ENCODE peak calls at places on chromosome 2, in eight cellular contexts. G, X, E, J, B, S, R and M are unnamed samples. For H3K4me1, the result is how much of the 10 kb centered on the place peaks cover.

GRCh38 chr2:29275186-29275585 is 160.0 kb downstream of the CLIP4 start:
- DNase-seq in G (no peak), X (no peak), E (no peak), S (no peak), R (no peak), J (no peak), B (no peak), M (no peak)

GRCh38 chr2:121043827-121044222 is 241.2 kb downstream of the TFCP2L1 start:
- DNase-seq in R (no peak), G (no peak), E (no peak), S (no peak), X (no peak), B (no peak), J (no peak), M (no peak)

GRCh38 chr2:205427112-205427511 is 255.2 kb upstream of the NRP2 start:
- DNase-seq in S (no peak), E (no peak), G (no peak), B (no peak), X (no peak), J (no peak), R (no peak), M (no peak)

GRCh38 chr2:120914839-120915521 is 179.3 kb downstream of the GLI2 start:
- DNase-seq in E (peak), B (peak), S (peak), G (peak), R (peak), J (no peak), X (peak), M (peak)

GRCh38 chr2:174673876-174674275 is 76.3 kb upstream of the WIPF1 start:
- DNase-seq in X (no peak), E (no peak), R (no peak), J (no peak), S (no peak), G (no peak), B (no peak), M (no peak)

GRCh38 chr2:169012812-169013627 is 18.1 kb downstream of the ABCB11 start:
- DNase-seq in R (no peak), G (no peak), B (no peak), X (no peak), E (no peak), J (no peak), S (no peak), M (no peak)

GRCh38 chr2:109214651-109215371 is 85.8 kb downstream of the SH3RF3 start:
- DNase-seq in E (peak), G (no peak), J (no peak), X (no peak), B (peak), R (no peak), S (no peak), M (no peak)

GRCh38 chr2:138239902-138240595 is 261.5 kb upstream of the SPOPL start:
- DNase-seq in S (no peak), J (no peak), B (no peak), G (no peak), X (no peak), E (no peak), R (no peak), M (no peak)

GRCh38 chr2:74673821-74674528 is 19.9 kb downstream of the SEMA4F start:
- DNase-seq in E (no peak), G (no peak), B (no peak), R (no peak), X (no peak), S (no peak), J (no peak), M (no peak)

GRCh38 chr2:186991766-186992417 is 142.9 kb upstream of the ZSWIM2 start:
- DNase-seq in R (no peak), B (no peak), X (no peak), S (no peak), J (no peak), E (no peak), G (no peak), M (no peak)

GRCh38 chr2:25710750-25711149 is 37.4 kb upstream of the DTNB start:
- DNase-seq in B (no peak), X (no peak), R (no peak), J (no peak), S (no peak), G (no peak), E (no peak), M (no peak)

GRCh38 chr2:40289771-40290404 is 162.0 kb downstream of the SLC8A1 start:
- DNase-seq in S (no peak), G (no peak), X (no peak), R (no peak), E (no peak), J (no peak), B (no peak), M (no peak)

GRCh38 chr2:173593109-173593508 is 238.4 kb downstream of the CDCA7 start:
- DNase-seq in R (no peak), X (no peak), J (no peak), E (no peak), S (no peak), B (no peak), G (no peak), M (no peak)

GRCh38 chr2:161004379-161004778 is 155.8 kb upstream of the TANK start:
- DNase-seq in G (no peak), J (peak), S (no peak), E (no peak), X (no peak), R (peak), B (no peak), M (no peak)

GRCh38 chr2:147630585-147630984 is 214.2 kb upstream of the ACVR2A start:
- DNase-seq in S (no peak), E (no peak), R (no peak), B (no peak), G (no peak), J (no peak), X (no peak), M (no peak)

GRCh38 chr2:157936464-157936863 is 60.3 kb upstream of the ACVR1 start:
- DNase-seq in E (no peak), X (no peak), S (no peak), G (no peak), J (no peak), B (no peak), R (no peak), M (no peak)

GRCh38 chr2:189552334-189552990 is 28.1 kb downstream of the SLC40A1 start:
- DNase-seq in B (peak), X (no peak), S (no peak), G (no peak), R (no peak), J (no peak), E (no peak), M (no peak)

GRCh38 chr2:71896385-71897144 is 251.1 kb downstream of the CYP26B1 start:
- DNase-seq in G (no peak), E (no peak), S (no peak), R (no peak), X (no peak), J (no peak), B (no peak), M (no peak)

GRCh38 chr2:112996635-112997034 is 8.6 kb upstream of the IL36A start:
- DNase-seq in J (no peak), S (no peak), X (no peak), R (no peak), G (no peak), B (no peak), E (no peak), M (no peak)

GRCh38 chr2:14749869-14750268 is 117.4 kb downstream of the LRATD1 start:
- DNase-seq in J (no peak), G (no peak), B (no peak), X (no peak), S (no peak), E (no peak), R (no peak), M (no peak)

GRCh38 chr2:202186641-202187202 is 51.7 kb downstream of the SUMO1 start:
- DNase-seq in S (no peak), R (no peak), B (no peak), J (no peak), E (no peak), X (no peak), G (no peak), M (no peak)

GRCh38 chr2:156538083-156538504 is 101.9 kb downstream of the GPD2 start:
- DNase-seq in J (no peak), B (no peak), G (no peak), X (no peak), R (no peak), E (no peak), S (no peak), M (no peak)

GRCh38 chr2:210318891-210319290 is 3.9 kb upstream of the MYL1 start:
- DNase-seq in X (no peak), S (no peak), G (no peak), J (no peak), B (no peak), E (no peak), R (no peak), M (no peak)

GRCh38 chr2:230953843-230954242 is 28.8 kb upstream of the GPR55 start:
- DNase-seq in R (no peak), G (no peak), J (no peak), S (no peak), B (no peak), X (no peak), E (no peak), M (no peak)

GRCh38 chr2:12036640-12036983 is 290.2 kb downstream of the LPIN1 start:
- DNase-seq in R (no peak), B (no peak), E (no peak), X (no peak), J (no peak), S (no peak), G (no peak), M (no peak)

GRCh38 chr2:59383473-59383872 is 1142.3 kb upstream of the FANCL start:
- DNase-seq in X (no peak), B (no peak), J (no peak), G (no peak), S (no peak), R (no peak), E (no peak), M (no peak)

GRCh38 chr2:51027442-51027841 is 4.5 kb downstream of the NRXN1 start:
- DNase-seq in B (no peak), X (peak), J (no peak), R (no peak), E (no peak), G (no peak), S (no peak), M (peak)

GRCh38 chr2:176527141-176527901 is 258.1 kb downstream of the MTX2 start:
- DNase-seq in X (no peak), G (no peak), E (no peak), S (no peak), R (no peak), B (no peak), J (no peak), M (no peak)

GRCh38 chr2:121197369-121198091 is 87.5 kb downstream of the TFCP2L1 start:
- DNase-seq in G (no peak), S (no peak), J (no peak), R (no peak), X (peak), B (peak), E (peak), M (peak)

GRCh38 chr2:144943986-144944385 is 424.1 kb upstream of the ZEB2 start:
- DNase-seq in E (no peak), X (no peak), B (no peak), R (no peak), G (no peak), S (no peak), J (no peak), M (no peak)
- H3K4me3 ChIP-seq in E (no peak), X (no peak), B (no peak), R (peak), G (no peak), S (no peak), J (no peak), M (no peak)

DNA sequence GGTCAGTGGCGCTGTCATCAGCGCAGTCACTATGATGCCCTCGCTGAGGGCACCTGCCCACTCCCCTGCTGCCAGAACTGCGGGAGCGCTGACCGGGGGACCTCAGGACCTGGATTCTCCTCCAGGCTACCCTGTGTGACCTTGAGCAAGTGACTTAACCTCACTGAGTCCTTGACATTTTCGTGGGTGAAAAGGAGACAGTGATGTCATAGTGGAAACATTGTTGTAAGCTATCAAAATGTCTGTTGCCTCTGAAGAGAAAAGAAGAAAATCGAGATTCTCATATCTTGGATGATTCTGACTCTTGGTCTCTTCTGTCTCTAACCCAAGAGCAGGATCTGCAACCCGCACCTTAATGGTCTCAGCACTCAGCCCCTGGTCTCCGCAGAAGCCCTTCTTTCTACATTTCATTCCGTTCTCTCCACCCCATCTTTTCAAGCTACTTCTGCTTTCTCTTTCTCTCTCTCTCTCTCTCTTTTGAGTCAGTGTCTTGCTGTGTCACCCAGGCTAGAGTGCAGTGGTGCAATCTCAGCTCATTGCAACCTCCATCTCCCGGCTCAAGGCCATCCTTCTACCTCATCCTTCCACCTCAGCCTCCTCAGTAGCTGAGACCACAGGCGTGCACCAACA is 987 bp upstream of the TUBA4A start:
- DNase-seq in G (no peak), E (no peak), S (no peak), B (peak), R (no peak), J (no peak), X (no peak), M (no peak)
- TF ChIP-seq CTCF in G (no peak), E (no peak), S (no peak), B (no peak), R (no peak), J (no peak), X (no peak), M (no peak)

DNA sequence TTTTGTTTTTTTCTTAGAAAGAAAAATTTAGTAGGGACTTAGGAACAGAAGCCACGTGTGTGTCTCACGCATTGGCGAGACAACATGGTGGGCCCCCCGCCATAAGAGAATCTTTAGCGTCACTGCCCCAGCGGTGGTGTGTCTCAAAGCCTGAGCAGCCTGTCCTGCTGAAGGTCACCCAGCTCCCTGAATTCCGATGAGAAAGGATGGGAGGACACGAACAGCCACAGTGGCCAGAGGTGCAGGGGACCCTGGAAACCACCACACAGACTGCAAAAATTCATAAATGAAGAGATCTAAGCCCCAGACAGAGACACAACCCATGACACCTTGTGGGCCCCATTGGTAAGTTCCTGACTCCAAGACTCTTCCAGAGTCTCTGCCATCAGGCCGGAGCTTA is 266.1 kb upstream of the RAB6C start:
- DNase-seq in S (no peak), B (no peak), X (no peak), J (no peak), R (no peak), G (no peak), E (no peak), M (no peak)
- H3K4me1 ChIP-seq in S (under half), B (under half), X (under half), J (under half), R (under half), G (under half), E (under half), M (under half)

DNA sequence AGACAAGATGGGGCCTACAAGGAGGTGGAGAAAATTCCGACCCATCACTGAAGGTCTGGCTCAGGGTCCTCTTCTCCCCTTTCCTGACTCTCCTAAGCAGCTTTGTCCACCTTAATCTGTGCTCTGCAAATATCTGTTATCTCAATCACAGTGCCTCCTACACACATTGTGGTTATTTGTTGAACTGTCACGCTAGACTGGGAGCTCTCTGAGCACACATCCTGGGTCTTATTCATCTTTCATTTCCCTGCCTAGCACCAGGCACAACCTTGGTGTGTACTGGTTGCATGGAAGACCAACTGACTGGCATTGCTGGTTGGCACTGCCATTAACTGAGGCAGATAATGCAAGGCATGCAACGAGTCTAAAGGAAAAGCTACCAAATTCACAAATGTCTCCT is 122.9 kb upstream of the ST6GAL2 start:
- DNase-seq in E (no peak), R (no peak), X (no peak), B (no peak), G (no peak), S (no peak), J (no peak), M (no peak)
- H3K4me3 ChIP-seq in E (no peak), R (no peak), X (no peak), B (no peak), G (no peak), S (no peak), J (no peak), M (no peak)

GRCh38 chr2:101415220-101415619 is 27.9 kb upstream of the CREG2 start:
- DNase-seq in R (no peak), G (no peak), X (no peak), J (no peak), B (no peak), S (no peak), E (no peak), M (no peak)
- TF ChIP-seq CTCF in R (no peak), G (no peak), X (no peak), J (no peak), B (no peak), S (no peak), E (no peak), M (no peak)

GRCh38 chr2:233487748-233488345 is 78.7 kb downstream of the USP40 start:
- DNase-seq in R (peak), G (no peak), J (no peak), E (no peak), X (no peak), B (no peak), S (no peak), M (no peak)

GRCh38 chr2:233489666-233490065 is 76.9 kb downstream of the USP40 start:
- DNase-seq in B (peak), J (no peak), G (no peak), E (no peak), R (no peak), X (no peak), S (no peak), M (no peak)

GRCh38 chr2:233486778-233487552 is 79.6 kb downstream of the USP40 start:
- DNase-seq in E (peak), X (no peak), S (no peak), G (no peak), J (no peak), R (peak), B (no peak), M (peak)

GRCh38 chr2:233490831-233491230 is 75.8 kb downstream of the USP40 start:
- DNase-seq in S (no peak), G (no peak), X (no peak), J (no peak), R (no peak), E (no peak), B (no peak), M (no peak)

GRCh38 chr2:233489143-233489542 is 77.4 kb downstream of the USP40 start:
- DNase-seq in B (no peak), J (no peak), R (no peak), G (no peak), E (no peak), X (no peak), S (no peak), M (no peak)
- H3K4me1 ChIP-seq in B (under half), J (under half), R (under half), G (under half), E (under half), X (under half), S (under half), M (under half)

DNA sequence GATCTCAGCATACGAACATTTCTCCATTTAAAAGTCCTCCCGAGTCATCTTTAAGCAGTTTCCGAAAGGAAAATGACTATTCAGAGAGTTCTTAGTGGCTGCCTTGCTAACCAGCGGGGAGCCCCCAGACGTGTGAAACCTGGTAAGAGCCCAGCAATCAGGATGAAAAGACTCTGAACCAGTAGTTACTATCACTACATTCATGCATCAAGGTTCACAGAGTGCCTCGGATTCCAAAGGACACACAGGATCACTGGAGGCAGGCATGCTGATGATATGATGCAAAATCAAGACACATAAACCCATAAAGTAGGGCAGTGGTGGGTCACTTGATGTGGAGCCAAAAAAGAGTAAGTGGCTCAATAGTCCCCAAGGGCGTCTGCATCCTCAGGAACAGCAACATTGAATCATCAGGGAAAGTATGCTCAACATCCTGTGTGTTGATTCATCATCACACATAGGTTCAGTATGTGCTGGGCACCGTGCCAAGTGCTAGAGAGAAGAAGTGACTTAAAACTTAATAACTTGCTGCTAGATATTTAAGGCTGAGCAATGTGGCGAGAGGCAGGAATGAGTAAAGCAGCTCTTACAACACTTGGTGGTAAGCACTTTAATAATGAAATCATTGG is 4.4 kb downstream of the CCL20 start:
- DNase-seq in B (peak), E (peak), S (peak), G (peak), J (peak), X (peak), R (peak), M (peak)
- H3K4me3 ChIP-seq in B (no peak), E (no peak), S (no peak), G (no peak), J (peak), X (no peak), R (peak), M (no peak)

DNA sequence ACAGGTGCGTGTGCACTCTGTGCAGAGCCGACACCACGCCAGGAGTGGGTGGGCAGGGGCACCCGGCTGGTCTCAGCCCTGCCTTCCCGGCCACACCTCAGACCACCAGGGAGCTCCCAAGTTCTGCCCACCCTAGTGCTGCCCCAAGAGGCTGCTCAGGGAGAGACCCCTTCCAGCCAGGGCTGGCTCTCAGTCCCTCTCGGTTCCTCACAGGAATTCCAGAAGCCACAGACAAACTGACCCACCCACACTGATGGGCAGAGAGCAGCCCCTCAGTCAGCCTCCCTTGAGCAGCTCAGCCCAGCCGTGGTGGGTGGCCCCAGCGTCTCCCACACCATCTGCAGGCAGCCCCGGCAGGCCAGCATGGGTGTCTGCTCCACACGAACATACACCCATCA is 33.8 kb downstream of the GPC1 start:
- DNase-seq in G (no peak), X (no peak), R (no peak), B (peak), E (peak), J (peak), S (peak), M (no peak)
- TF ChIP-seq CTCF in G (no peak), X (no peak), R (no peak), B (no peak), E (no peak), J (no peak), S (no peak), M (no peak)